ENCODE peak calls at places on chromosome 6, in six cellular contexts. I is sigmoid colon, U is pancreas, Y is cardiac muscle cell, H is RWPE1, F is Karpas-422. X is an unnamed sample.

GRCh38 chr6:72873438-72873837 is 251.6 kb downstream of the KCNQ5 start:
- DNase-seq in F (no peak), H (no peak), Y (no peak), I (no peak), U (no peak), X (no peak)

GRCh38 chr6:104118274-104118673 is 741.4 kb downstream of the HACE1 start:
- DNase-seq in U (no peak), Y (peak; percentile 2), F (no peak), I (no peak), H (no peak), X (no peak)

GRCh38 chr6:32843321-32843978 is 397 bp downstream of the PSMB8 start:
- DNase-seq in H (no peak), U (no peak), F (peak; percentile 86), I (no peak), Y (no peak), X (no peak)

GRCh38 chr6:11424395-11425050 is 113.0 kb upstream of the TMEM170B start:
- DNase-seq in I (no peak), F (no peak), U (no peak), Y (no peak), H (no peak), X (no peak)

GRCh38 chr6:16712931-16713484 is 48.3 kb downstream of the ATXN1 start:
- DNase-seq in F (peak; percentile 46), U (no peak), Y (peak; percentile 96), H (peak; percentile 82), I (peak; percentile 70), X (no peak)

GRCh38 chr6:391559-392440 is at the start of gene IRF4:
- DNase-seq in I (no peak), U (no peak), Y (no peak), H (no peak), F (no peak), X (no peak)

GRCh38 chr6:108133594-108134179 is 32.1 kb upstream of the NR2E1 start:
- DNase-seq in Y (peak; percentile 79), I (peak; percentile 75), F (no peak), H (peak; percentile 83), U (peak; percentile 84), X (peak; percentile 44)

GRCh38 chr6:145813285-145814034 is 1.1 kb downstream of the FBXO30 start:
- DNase-seq in F (peak; percentile 82), U (no peak), H (peak; percentile 29), I (no peak), Y (peak; percentile 69), X (no peak)

GRCh38 chr6:91288741-91289140 is 701.9 kb upstream of the MAP3K7 start:
- DNase-seq in F (no peak), Y (no peak), U (no peak), H (no peak), I (no peak), X (no peak)

GRCh38 chr6:43500921-43501320 is 9.2 kb downstream of the LRRC73 start:
- DNase-seq in Y (no peak), I (no peak), H (no peak), U (no peak), F (no peak), X (no peak)

GRCh38 chr6:143677577-143677890 is 231 bp upstream of the PHACTR2 start:
- DNase-seq in U (no peak), F (peak; percentile 7), Y (no peak), H (no peak), I (no peak), X (no peak)
- H3K27ac ChIP-seq in U (peak overlapping the region; percentile 84), F (no peak overlapping the region), Y (peak overlapping the region; percentile 88), H (peak overlapping the region; percentile 98), I (peak overlapping the region; percentile 95), X (no peak overlapping the region)

GRCh38 chr6:37244430-37245310 is 12.9 kb upstream of the TBC1D22B start:
- DNase-seq in Y (peak; percentile 100), U (peak; percentile 93), H (peak; percentile 80), F (no peak), I (peak; percentile 94), X (no peak)
- H3K27ac ChIP-seq in Y (no peak overlapping the region), U (peak overlapping the region; percentile 90), H (peak overlapping the region; percentile 68), F (no peak overlapping the region), I (peak overlapping the region; percentile 80), X (peak overlapping the region; percentile 48)

GRCh38 chr6:156910011-156910334 is 132.8 kb downstream of the ARID1B start:
- DNase-seq in F (no peak), Y (no peak), U (no peak), I (no peak), H (no peak), X (no peak)

GRCh38 chr6:156910938-156911337 is 133.8 kb downstream of the ARID1B start:
- DNase-seq in Y (no peak), F (no peak), U (no peak), I (no peak), H (no peak), X (no peak)

GRCh38 chr6:156906451-156906850 is 129.3 kb downstream of the ARID1B start:
- DNase-seq in Y (no peak), F (no peak), I (no peak), U (no peak), H (no peak), X (no peak)

GRCh38 chr6:156911581-156911980 is 134.4 kb downstream of the ARID1B start:
- DNase-seq in F (no peak), Y (no peak), I (no peak), U (no peak), H (no peak), X (no peak)

DNA sequence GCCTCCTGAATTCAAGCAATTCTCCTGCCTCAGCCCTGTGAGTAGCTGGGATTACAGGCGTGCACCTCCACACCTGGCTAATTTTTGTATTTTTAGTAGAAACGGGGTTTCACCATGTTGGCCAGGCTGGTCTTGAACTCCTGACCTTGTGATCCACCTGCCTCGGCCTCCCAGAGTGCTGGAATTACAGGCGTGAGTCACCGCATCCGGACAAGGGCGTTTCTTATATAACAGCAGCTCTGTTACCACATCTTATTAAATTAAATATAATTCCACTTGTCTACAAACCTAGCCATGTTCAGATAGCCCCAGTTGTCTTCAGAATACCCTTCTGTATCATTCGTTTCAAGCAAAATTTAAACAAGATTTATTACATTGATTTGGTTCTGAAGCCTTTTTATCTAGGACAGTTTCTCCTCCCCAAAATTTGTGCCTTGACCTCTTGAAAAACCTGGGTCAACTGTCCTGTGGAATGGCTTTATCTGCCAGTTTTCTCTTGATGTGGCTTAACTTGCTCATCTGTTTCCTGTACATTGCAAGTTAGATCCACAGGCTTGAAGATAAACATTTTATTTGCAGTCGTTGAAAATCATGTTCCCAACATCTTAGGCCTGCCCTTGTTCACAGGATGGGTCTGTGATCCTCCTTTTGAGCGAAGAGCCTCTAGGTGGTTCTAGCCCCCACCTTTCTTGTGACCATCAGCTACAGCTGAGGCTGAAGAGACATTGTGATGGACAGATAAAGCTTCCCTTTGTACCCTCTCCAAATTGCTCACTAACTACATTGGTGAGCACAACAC is 132.2 kb downstream of the ARID1B start:
- DNase-seq in H (no peak), I (no peak), F (no peak), U (no peak), Y (no peak), X (no peak)
- H3K27ac ChIP-seq in H (no peak overlapping the region), I (no peak overlapping the region), F (no peak overlapping the region), U (no peak overlapping the region), Y (no peak overlapping the region), X (no peak overlapping the region)

DNA sequence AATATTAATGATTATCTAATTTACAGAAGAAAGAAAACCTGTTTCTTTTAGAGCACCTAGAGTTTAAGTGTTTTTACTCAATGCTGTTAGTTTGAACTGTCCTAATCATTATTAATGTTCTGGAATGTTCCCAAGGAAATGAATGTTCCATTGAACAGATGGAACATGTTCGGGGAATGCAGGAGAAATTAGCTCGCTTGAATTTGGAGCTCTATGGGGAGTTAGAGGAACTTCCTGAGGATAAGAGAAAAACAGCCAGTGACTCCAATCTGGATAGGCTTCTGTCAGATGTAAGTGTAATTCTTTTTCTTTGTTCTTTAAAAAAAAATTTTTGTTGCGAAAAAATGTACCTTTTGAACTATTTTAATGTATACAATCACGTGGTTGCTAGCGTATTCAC is 10.8 kb upstream of the ECT2L start:
- DNase-seq in F (no peak), I (no peak), U (no peak), Y (peak; percentile 51), H (no peak), X (no peak)
- H3K27ac ChIP-seq in F (no peak overlapping the region), I (no peak overlapping the region), U (no peak overlapping the region), Y (no peak overlapping the region), H (no peak overlapping the region), X (no peak overlapping the region)

DNA sequence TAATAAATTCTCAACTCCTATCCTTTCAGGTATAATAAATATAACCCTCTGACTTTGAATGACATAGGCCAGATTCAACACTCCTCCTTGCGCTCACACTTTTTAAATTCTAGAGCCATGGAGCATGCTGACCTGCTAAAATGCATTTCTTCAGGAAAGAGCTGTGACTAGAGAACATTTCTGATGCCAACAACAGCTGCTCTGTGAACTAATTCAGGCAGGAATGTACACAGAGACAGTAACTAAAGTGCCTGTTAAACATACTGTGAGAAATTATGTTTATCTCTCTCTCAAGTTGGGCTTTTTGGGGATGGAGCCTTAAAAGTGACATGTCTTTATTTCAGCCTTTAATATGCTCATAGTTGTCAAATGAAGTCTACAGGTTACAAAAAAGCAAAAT is 8.3 kb downstream of the NHSL1 start:
- DNase-seq in I (no peak), F (no peak), Y (no peak), U (no peak), H (no peak), X (no peak)
- H3K27ac ChIP-seq in I (peak overlapping the region; percentile 69), F (no peak overlapping the region), Y (no peak overlapping the region), U (peak overlapping the region; percentile 23), H (no peak overlapping the region), X (no peak overlapping the region)

DNA sequence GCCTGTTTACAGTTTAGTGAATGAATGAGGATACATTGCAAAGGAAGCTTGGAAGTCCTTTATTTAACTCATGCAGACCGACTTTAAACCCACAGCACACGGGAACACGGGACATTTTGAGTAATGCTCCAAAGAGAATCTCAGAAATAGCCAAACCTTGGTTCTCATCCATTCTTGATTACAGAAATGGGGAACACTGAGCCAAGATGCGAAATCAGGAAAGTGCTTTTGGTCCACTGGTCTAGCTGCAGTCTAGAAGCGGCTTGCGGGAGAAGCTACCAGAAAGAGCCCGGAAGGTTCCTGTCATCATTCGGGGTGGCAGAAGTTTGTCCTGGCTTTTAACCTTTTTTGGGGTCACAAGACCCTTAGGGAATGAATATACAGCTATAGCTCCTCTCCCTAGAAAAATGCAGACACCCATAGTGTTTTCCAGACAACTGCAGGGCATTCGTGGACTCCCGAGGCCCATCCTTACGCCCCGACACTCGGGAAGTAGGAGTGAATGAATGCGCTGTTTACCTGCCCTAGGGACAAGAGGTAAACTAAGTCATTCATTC is 475 bp upstream of the TMEM181 start:
- DNase-seq in I (no peak), U (no peak), H (no peak), Y (no peak), F (no peak), X (no peak)
- H3K27ac ChIP-seq in I (peak overlapping the region; percentile 93), U (peak overlapping the region; percentile 95), H (peak overlapping the region; percentile 78), Y (peak overlapping the region; percentile 92), F (no peak overlapping the region), X (peak overlapping the region; percentile 74)